ENCODE peak calls at places on chromosomes 6 and 20, in four cellular contexts. L is caudate nucleus, V is psoas muscle, X is NCI-H1694 treated with DMSO at 0.1 percent for 48 hours. B is an unnamed sample.

GRCh38 chr6:110944681-110945151 is 13.8 kb upstream of the GTF3C6 start:
- DNase-seq in V (no peak), L (no peak), X (no peak), B (no peak)

GRCh38 chr6:139473239-139473701 is 98.8 kb upstream of the CITED2 start:
- DNase-seq in L (no peak), V (no peak), X (peak), B (peak)

GRCh38 chr6:145497006-145497405 is 238.3 kb downstream of the EPM2A start:
- DNase-seq in X (no peak), L (no peak), V (no peak), B (no peak)

GRCh38 chr6:56891754-56892153 is 63.2 kb upstream of the BEND6 start:
- DNase-seq in V (no peak), L (no peak), X (no peak), B (peak)

GRCh38 chr20:39960522-39961420 is 728.3 kb downstream of the MAFB start:
- DNase-seq in V (peak), X (peak), L (no peak), B (peak)

GRCh38 chr20:56944546-56944945 is 315.4 kb downstream of the TFAP2C start:
- DNase-seq in X (no peak), V (no peak), L (no peak), B (no peak)

GRCh38 chr6:77543601-77544000 is 80.3 kb upstream of the HTR1B start:
- DNase-seq in X (no peak), L (no peak), V (no peak), B (no peak)

GRCh38 chr20:62715201-62715600 is 6.6 kb downstream of the NTSR1 start:
- DNase-seq in L (no peak), V (no peak), X (no peak), B (no peak)

GRCh38 chr6:134039116-134039515 is 13.3 kb downstream of the SLC2A12 start:
- DNase-seq in L (no peak), X (no peak), V (no peak), B (no peak)

GRCh38 chr20:10611357-10611756 is 62.4 kb downstream of the JAG1 start:
- DNase-seq in L (no peak), V (peak), X (no peak), B (no peak)

GRCh38 chr6:45493761-45494160 is 116.0 kb upstream of the SUPT3H start:
- DNase-seq in V (no peak), X (no peak), L (no peak), B (no peak)

GRCh38 chr20:36836591-36837329 is 39.2 kb upstream of the TLDC2 start:
- DNase-seq in V (no peak), L (no peak), X (peak), B (peak)

GRCh38 chr20:41627001-41627400 is 8.8 kb upstream of the CHD6 start:
- DNase-seq in L (no peak), X (no peak), V (no peak), B (no peak)

GRCh38 chr20:24698189-24698588 is 228.8 kb downstream of the SYNDIG1 start:
- DNase-seq in L (no peak), X (no peak), V (no peak), B (no peak)